ENCODE peak calls at places on chromosomes 16 and 17, in seven cellular contexts. E is OCI-LY7, Q is Peyer's patch, L is lung, Y is astrocyte of the cerebellum, J is cardiac fibroblast, R is mucosa of descending colon. B is an unnamed sample.
A peak's percentile ranks its signal among the peaks of the same experiment; 100 is the strongest.

GRCh38 chr17:75001915-75002843 is 10.3 kb upstream of the MRPL58 start:
- DNase-seq in J (no peak), E (no peak), Q (no peak), R (no peak), L (no peak), Y (no peak), B (no peak)

GRCh38 chr16:24430937-24431760 is 108.2 kb upstream of the RBBP6 start:
- DNase-seq in Q (no peak), Y (no peak), R (no peak), E (no peak), L (no peak), J (no peak), B (peak; percentile 73)

GRCh38 chr17:78266771-78267170 is 35.3 kb downstream of the TMEM235 start:
- DNase-seq in L (no peak), E (no peak), Y (no peak), Q (peak; percentile 34), R (no peak), J (no peak), B (no peak)

GRCh38 chr16:17313085-17313611 is 157.6 kb downstream of the XYLT1 start:
- DNase-seq in Y (no peak), L (no peak), E (no peak), R (peak; percentile 57), J (no peak), Q (no peak), B (no peak)

GRCh38 chr16:3089717-3090592 is 9.1 kb downstream of the ZSCAN10 start:
- DNase-seq in J (no peak), Q (no peak), L (no peak), Y (no peak), E (no peak), R (peak; percentile 22), B (no peak)

GRCh38 chr17:46072998-46073397 is 73.9 kb downstream of the STH start:
- DNase-seq in J (peak; percentile 91), L (no peak), E (no peak), Y (no peak), Q (no peak), R (no peak), B (no peak)

GRCh38 chr17:38352245-38353083 is 820 bp downstream of the SOCS7 start:
- DNase-seq in Y (no peak), R (peak; percentile 61), Q (peak; percentile 59), L (no peak), E (peak; percentile 41), J (peak; percentile 28), B (peak; percentile 28)

GRCh38 chr16:17515421-17516210 is 44.9 kb upstream of the XYLT1 start:
- DNase-seq in Y (no peak), L (no peak), J (peak; percentile 75), E (no peak), Q (no peak), R (no peak), B (no peak)

GRCh38 chr16:74731853-74732477 is 31.3 kb upstream of the MLKL start:
- DNase-seq in Q (no peak), R (peak; percentile 7), E (no peak), L (no peak), Y (no peak), J (no peak), B (no peak)

GRCh38 chr17:78475211-78475610 is 96.8 kb downstream of the PGS1 start:
- DNase-seq in R (no peak), Q (no peak), J (no peak), L (no peak), Y (no peak), E (no peak), B (no peak)

GRCh38 chr17:73131993-73132595 is 32.7 kb upstream of the SSTR2 start:
- DNase-seq in Y (no peak), J (no peak), R (no peak), E (peak; percentile 74), Q (no peak), L (no peak), B (peak; percentile 54)

DNA sequence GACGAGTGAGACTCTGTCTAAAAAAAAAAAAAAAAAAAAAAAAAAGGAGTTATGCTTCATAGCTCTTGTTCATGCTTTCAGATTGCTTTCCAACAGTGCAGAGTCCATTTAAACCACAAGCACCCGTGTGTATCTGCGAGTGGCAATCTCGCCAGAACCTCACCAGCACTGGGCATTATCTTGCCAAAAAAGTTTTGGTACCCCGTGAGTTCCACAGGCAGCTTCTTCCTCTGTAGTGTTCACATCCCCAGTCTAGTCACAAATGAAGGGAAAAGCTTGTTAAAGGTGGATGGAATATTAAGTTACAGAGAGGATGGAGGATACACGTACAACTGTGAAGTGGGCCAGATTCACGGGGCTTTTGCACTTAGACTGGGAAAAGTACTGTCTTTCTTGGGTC is 33.5 kb downstream of the WSB1 start:
- DNase-seq in J (no peak), Y (no peak), E (no peak), Q (no peak), L (peak; percentile 17), R (no peak), B (no peak)
- H3K4me3 ChIP-seq in J (no peak overlapping the region), Y (no peak overlapping the region), E (no peak overlapping the region), Q (no peak overlapping the region), L (no peak overlapping the region), R (no peak overlapping the region), B (no peak overlapping the region)

GRCh38 chr16:68116256-68116853 is 31.2 kb downstream of the NFATC3 start:
- DNase-seq in R (no peak), Y (peak; percentile 8), Q (no peak), L (no peak), J (peak; percentile 64), E (peak; percentile 60), B (peak; percentile 62)
- TF ChIP-seq CTCF in R (no peak), Y (peak; percentile 55), Q (peak; percentile 77), L (peak; percentile 17), J (peak; percentile 60), E (peak; percentile 85), B (peak; percentile 55)

DNA sequence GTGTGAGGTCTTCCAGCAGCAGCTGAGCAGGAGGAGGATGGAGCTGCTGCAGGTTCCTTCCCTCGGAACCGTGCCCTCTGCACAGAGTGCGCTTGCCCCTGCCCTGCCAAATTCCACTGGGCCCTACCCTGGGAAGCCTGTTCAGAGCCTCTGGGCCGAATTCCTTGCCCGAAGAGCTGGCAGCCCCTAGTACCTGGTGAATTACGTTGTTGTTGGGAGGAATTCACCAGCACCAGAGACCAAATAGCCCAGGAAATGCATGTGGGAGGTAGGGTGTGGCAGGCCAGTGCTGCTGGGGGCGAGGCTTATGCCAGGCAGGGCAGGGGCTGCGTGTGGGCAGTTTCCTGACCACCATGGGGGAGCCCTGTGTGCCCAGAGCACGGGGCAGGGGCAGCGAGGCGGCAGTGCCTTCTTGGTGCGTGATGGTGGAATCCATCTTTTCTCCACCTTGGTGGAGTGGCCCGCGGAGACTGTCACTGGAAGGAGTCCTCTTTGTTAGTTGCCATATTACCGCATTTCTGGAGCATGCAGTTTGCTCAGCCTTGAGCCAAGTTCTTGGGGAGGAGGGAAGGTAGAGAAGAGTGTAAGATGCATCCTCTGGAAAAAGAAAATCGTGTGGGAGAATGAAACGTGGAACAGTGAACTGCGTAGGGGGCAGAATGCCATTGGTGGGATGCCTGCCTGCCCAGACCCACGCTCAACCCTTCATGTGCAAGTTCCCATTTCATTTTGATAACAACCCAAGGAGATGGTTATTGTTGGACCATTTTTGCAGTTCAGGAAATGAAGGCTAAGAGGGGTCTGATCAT is 2.3 kb downstream of the MRC2 start:
- DNase-seq in J (no peak), E (no peak), R (no peak), L (no peak), Y (no peak), Q (no peak), B (no peak)
- H3K4me3 ChIP-seq in J (peak overlapping the region; percentile 78), E (no peak overlapping the region), R (no peak overlapping the region), L (no peak overlapping the region), Y (peak overlapping the region; percentile 81), Q (no peak overlapping the region), B (no peak overlapping the region)

GRCh38 chr16:78396046-78396445 is 296.6 kb downstream of the WWOX start:
- DNase-seq in J (no peak), E (peak; percentile 2), L (no peak), R (no peak), Y (no peak), Q (no peak), B (no peak)
- TF ChIP-seq CTCF in J (peak; percentile 11), E (peak; percentile 72), L (no peak), R (no peak), Y (no peak), Q (no peak), B (no peak)

GRCh38 chr17:79815836-79816371 is 19.0 kb upstream of the CBX8 start:
- DNase-seq in R (no peak), L (no peak), J (no peak), Q (no peak), E (no peak), Y (no peak), B (no peak)

GRCh38 chr17:79814624-79814965 is 17.7 kb upstream of the CBX8 start:
- DNase-seq in Q (no peak), E (no peak), J (no peak), Y (no peak), R (peak; percentile 37), L (no peak), B (no peak)

GRCh38 chr17:79812969-79813825 is 16.3 kb upstream of the CBX8 start:
- DNase-seq in L (no peak), E (peak; percentile 38), Q (no peak), Y (no peak), J (no peak), R (peak; percentile 52), B (peak; percentile 47)

GRCh38 chr17:79813826-79814623 is 17.1 kb upstream of the CBX8 start:
- DNase-seq in Q (no peak), E (no peak), J (no peak), R (no peak), L (no peak), Y (no peak), B (no peak)

GRCh38 chr17:79814966-79815835 is 18.3 kb upstream of the CBX8 start:
- DNase-seq in J (peak; percentile 45), Q (peak; percentile 64), R (peak; percentile 80), Y (no peak), E (no peak), L (peak; percentile 67), B (no peak)
- H3K4me3 ChIP-seq in J (peak overlapping the region; percentile 28), Q (peak overlapping the region; percentile 22), R (no peak overlapping the region), Y (no peak overlapping the region), E (no peak overlapping the region), L (no peak overlapping the region), B (no peak overlapping the region)